ENCODE peak calls at places on chromosomes 5 and 9, in eight cellular contexts. K is RWPE1; R is cardiac muscle cell; Y is GM23338; S is RPMI7951; J is stimulated activated naive CD8-positive, alpha-beta T cell treated with anti-CD3 and anti-CD28 coated beads, Interleukin-15, amount 100 ng/mL, for 72 hours; N is naive thymus-derived CD8-positive, alpha-beta T cell; V is GF-D8. M is an unnamed sample.

GRCh38 chr5:159303286-159303685 is 27.0 kb downstream of the IL12B start:
- DNase-seq in K (no peak), J (no peak), Y (no peak), S (no peak), N (no peak), V (no peak), R (no peak), M (no peak)

GRCh38 chr9:90432951-90433350 is 209.7 kb downstream of the DIRAS2 start:
- DNase-seq in J (no peak), R (no peak), V (no peak), S (no peak), K (no peak), N (no peak), Y (no peak), M (no peak)

GRCh38 chr5:171495122-171495700 is 75.8 kb downstream of the FGF18 start:
- DNase-seq in S (peak; percentile 57), Y (peak; percentile 27), V (no peak), N (no peak), K (no peak), R (no peak), J (no peak), M (no peak)

GRCh38 chr5:55714749-55715148 is 2.6 kb upstream of the SLC38A9 start:
- DNase-seq in R (no peak), V (no peak), S (no peak), Y (no peak), K (no peak), J (no peak), N (no peak), M (no peak)

GRCh38 chr9:75186767-75187380 is 98.6 kb downstream of the OSTF1 start:
- DNase-seq in S (no peak), Y (peak; percentile 25), J (no peak), N (no peak), V (no peak), R (no peak), K (peak; percentile 37), M (no peak)

GRCh38 chr9:129929467-129930125 is 94.3 kb downstream of the USP20 start:
- DNase-seq in S (peak; percentile 29), V (no peak), R (no peak), J (no peak), Y (no peak), K (peak; percentile 51), N (no peak), M (no peak)

GRCh38 chr9:76873056-76873792 is 32.7 kb downstream of the PRUNE2 start:
- DNase-seq in N (no peak), S (no peak), J (no peak), K (no peak), Y (peak; percentile 83), V (no peak), R (peak; percentile 13), M (no peak)

GRCh38 chr9:91415290-91415689 is 8.3 kb downstream of the NFIL3 start:
- DNase-seq in V (no peak), N (no peak), Y (no peak), J (no peak), R (no peak), K (no peak), S (no peak), M (no peak)

GRCh38 chr5:170173227-170173626 is 59.6 kb upstream of the C5orf58 start:
- DNase-seq in S (peak; percentile 86), Y (no peak), V (no peak), R (no peak), J (no peak), K (peak; percentile 69), N (no peak), M (peak; percentile 58)

GRCh38 chr5:84382363-84383295 is 2.1 kb downstream of the EDIL3 start:
- DNase-seq in R (peak; percentile 72), V (no peak), J (no peak), S (peak; percentile 68), Y (peak; percentile 86), K (peak; percentile 52), N (no peak), M (peak; percentile 51)

GRCh38 chr9:94649100-94649855 is 10.0 kb upstream of the FBP1 start:
- DNase-seq in R (no peak), N (no peak), J (no peak), V (peak; percentile 45), K (peak; percentile 96), S (peak; percentile 78), Y (no peak), M (peak; percentile 36)

GRCh38 chr9:2727966-2728613 is 10.8 kb downstream of the KCNV2 start:
- DNase-seq in Y (peak; percentile 63), N (no peak), K (no peak), V (peak; percentile 16), J (no peak), S (peak; percentile 62), R (peak; percentile 56), M (peak; percentile 52)

GRCh38 chr9:15308511-15308910 is 1.5 kb upstream of the TTC39B start:
- DNase-seq in S (no peak), N (no peak), R (no peak), K (peak; percentile 67), J (no peak), V (no peak), Y (no peak), M (peak; percentile 82)

GRCh38 chr5:111694183-111694582 is 62.8 kb downstream of the NREP start:
- DNase-seq in R (no peak), S (peak; percentile 75), V (no peak), N (no peak), J (no peak), K (peak; percentile 93), Y (no peak), M (peak; percentile 93)

GRCh38 chr9:113187935-113188595 is 33.0 kb downstream of the FKBP15 start:
- DNase-seq in N (no peak), Y (no peak), R (no peak), K (peak; percentile 99), S (peak; percentile 85), J (no peak), V (peak; percentile 72), M (peak; percentile 94)

GRCh38 chr9:92425578-92425977 is 1.3 kb upstream of the OMD start:
- DNase-seq in R (no peak), S (peak; percentile 8), K (no peak), J (no peak), V (no peak), Y (no peak), N (no peak), M (peak; percentile 81)

GRCh38 chr9:133237271-133237731 is 28.3 kb upstream of the OBP2B start:
- DNase-seq in R (no peak), S (peak; percentile 46), N (no peak), K (peak; percentile 43), J (no peak), Y (no peak), V (no peak), M (peak; percentile 12)

GRCh38 chr5:394671-395155 is 48.3 kb upstream of the EXOC3 start:
- DNase-seq in R (no peak), N (no peak), V (no peak), S (no peak), Y (no peak), K (no peak), J (no peak), M (no peak)

GRCh38 chr5:14298126-14298847 is 155.1 kb downstream of the TRIO start:
- DNase-seq in J (no peak), V (no peak), N (no peak), S (no peak), R (no peak), K (peak; percentile 13), Y (no peak), M (peak; percentile 40)

GRCh38 chr5:89584339-89584956 is 701.5 kb upstream of the MEF2C start:
- DNase-seq in Y (no peak), V (no peak), J (no peak), N (no peak), S (peak; percentile 53), R (no peak), K (peak; percentile 96), M (peak; percentile 88)

GRCh38 chr5:153782589-153783238 is 256.0 kb downstream of the FAM114A2 start:
- DNase-seq in S (no peak), Y (peak; percentile 68), K (peak; percentile 45), R (peak; percentile 17), J (no peak), V (no peak), N (no peak), M (no peak)

GRCh38 chr5:140223567-140223966 is 48.6 kb downstream of the CYSTM1 start:
- DNase-seq in S (no peak), K (no peak), R (peak; percentile 86), J (no peak), Y (no peak), V (no peak), N (no peak), M (no peak)

GRCh38 chr9:88173378-88173999 is 35.2 kb upstream of the SPATA31C2 start:
- DNase-seq in Y (peak; percentile 93), S (peak; percentile 73), R (peak; percentile 75), V (peak; percentile 50), K (peak; percentile 63), J (peak; percentile 45), N (peak; percentile 34), M (peak; percentile 72)

GRCh38 chr9:105264380-105264779 is 19.9 kb downstream of the SLC44A1 start:
- DNase-seq in Y (no peak), J (no peak), S (no peak), V (no peak), K (peak; percentile 43), R (no peak), N (no peak), M (peak; percentile 33)

GRCh38 chr5:69276422-69277174 is 41.9 kb downstream of the CDK7 start:
- DNase-seq in V (no peak), R (no peak), S (no peak), K (no peak), Y (no peak), N (no peak), J (no peak), M (peak; percentile 89)

GRCh38 chr5:44051591-44051990 is 337.6 kb downstream of the FGF10 start:
- DNase-seq in J (no peak), K (no peak), V (no peak), Y (no peak), S (no peak), N (no peak), R (no peak), M (no peak)

GRCh38 chr5:172740483-172741205 is 30.4 kb downstream of the DUSP1 start:
- DNase-seq in S (peak; percentile 91), V (no peak), R (no peak), Y (no peak), J (no peak), N (no peak), K (peak; percentile 90), M (peak; percentile 87)

M was measured in fibroblast of lung.